ENCODE peak calls at places on chromosomes 16 and 17, in seven cellular contexts. F is A549, R is K562, P is HCT116, H is Panc1, N is GM23338, C is SK-N-SH. X is an unnamed sample.

GRCh38 chr16:27238016-27238587 is 30.5 kb downstream of the NSMCE1 start:
- DNase-seq in F (no peak), R (peak), P (no peak), H (no peak), N (no peak), C (no peak), X (no peak)

GRCh38 chr16:17331071-17331521 is 139.7 kb downstream of the XYLT1 start:
- DNase-seq in F (no peak), R (no peak), P (no peak), H (no peak), N (no peak), C (no peak), X (no peak)

GRCh38 chr17:54157542-54157941 is 334.8 kb downstream of the KIF2B start:
- DNase-seq in F (no peak), R (no peak), P (no peak), H (no peak), N (no peak), C (no peak), X (no peak)

GRCh38 chr17:4465786-4466185 is 32.0 kb downstream of the SPNS3 start:
- DNase-seq in F (no peak), R (no peak), P (no peak), H (no peak), N (no peak), C (no peak), X (no peak)

GRCh38 chr16:67190041-67190440 is at the start of gene EXOC3L1:
- DNase-seq in F (no peak), R (no peak), P (no peak), H (no peak), N (peak), C (no peak), X (no peak)

GRCh38 chr17:27825459-27825858 is 25.1 kb upstream of the NOS2 start:
- DNase-seq in F (no peak), R (no peak), P (no peak), H (no peak), N (no peak), C (no peak), X (no peak)

GRCh38 chr17:73099504-73099903 is 7.0 kb upstream of the SLC39A11 start:
- DNase-seq in F (no peak), R (peak), P (no peak), H (no peak), N (no peak), C (no peak), X (no peak)

GRCh38 chr17:75679706-75680201 is 12.6 kb downstream of the SAP30BP start:
- DNase-seq in F (peak), R (no peak), P (no peak), H (no peak), N (no peak), C (no peak), X (no peak)

GRCh38 chr17:43530303-43531081 is 15.6 kb downstream of the ETV4 start:
- DNase-seq in F (no peak), R (peak), P (peak), H (no peak), N (peak), C (no peak), X (no peak)

GRCh38 chr17:48915459-48916282 is 7.5 kb downstream of the UBE2Z start:
- DNase-seq in F (peak), R (no peak), P (no peak), H (no peak), N (no peak), C (no peak), X (no peak)

GRCh38 chr16:78060295-78060694 is 37.9 kb downstream of the CLEC3A start:
- DNase-seq in F (no peak), R (peak), P (no peak), H (no peak), N (no peak), C (no peak), X (no peak)

GRCh38 chr16:81198635-81199034 is 39.9 kb upstream of the BCO1 start:
- DNase-seq in F (peak), R (peak), P (no peak), H (no peak), N (no peak), C (no peak), X (no peak)

GRCh38 chr17:64777413-64778101 is 115.5 kb upstream of the SMURF2 start:
- DNase-seq in F (no peak), R (no peak), P (no peak), H (no peak), N (peak), C (peak), X (peak)
- H3K4me3 ChIP-seq in F (no peak), R (no peak), P (no peak), H (no peak), N (peak), C (no peak), X (peak)

DNA sequence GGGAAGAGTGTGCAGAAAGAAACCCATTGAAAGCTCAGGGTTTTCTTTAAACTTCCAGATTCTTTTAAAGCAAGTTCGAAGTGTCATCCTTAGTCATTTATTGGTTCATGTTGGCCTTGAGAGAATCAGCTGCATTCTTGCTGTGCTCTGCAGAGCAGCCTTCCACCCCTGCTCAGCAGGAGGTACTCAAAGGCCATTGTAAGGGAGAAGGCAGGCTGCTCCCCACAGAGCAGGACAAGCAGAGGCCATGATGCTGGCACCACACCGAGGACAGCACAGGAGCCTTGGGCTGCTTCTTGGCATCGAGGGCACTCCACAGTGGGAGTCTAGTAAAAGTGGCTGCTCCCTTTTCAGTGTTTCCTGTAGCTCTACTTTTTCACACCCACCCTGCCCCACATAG is 29.6 kb downstream of the NMT1 start:
- DNase-seq in F (peak), R (no peak), P (no peak), H (no peak), N (no peak), C (no peak), X (no peak)
- TF ChIP-seq REST in F (no peak), R (no peak), P (no peak), H (no peak), N (no peak), C (no peak), X (no peak)

GRCh38 chr16:72561-73537 is at the start of gene RHBDF1:
- DNase-seq in F (peak), R (peak), P (no peak), H (no peak), N (peak), C (peak), X (no peak)

GRCh38 chr16:69181-69580 is 3.2 kb downstream of the RHBDF1 start:
- DNase-seq in F (no peak), R (no peak), P (no peak), H (no peak), N (no peak), C (no peak), X (no peak)

GRCh38 chr16:74025-74424 is 1.6 kb upstream of the RHBDF1 start:
- DNase-seq in F (no peak), R (no peak), P (no peak), H (no peak), N (no peak), C (no peak), X (no peak)

GRCh38 chr16:71540-72341 is 690 bp downstream of the RHBDF1 start:
- DNase-seq in F (peak), R (peak), P (peak), H (no peak), N (peak), C (peak), X (no peak)

DNA sequence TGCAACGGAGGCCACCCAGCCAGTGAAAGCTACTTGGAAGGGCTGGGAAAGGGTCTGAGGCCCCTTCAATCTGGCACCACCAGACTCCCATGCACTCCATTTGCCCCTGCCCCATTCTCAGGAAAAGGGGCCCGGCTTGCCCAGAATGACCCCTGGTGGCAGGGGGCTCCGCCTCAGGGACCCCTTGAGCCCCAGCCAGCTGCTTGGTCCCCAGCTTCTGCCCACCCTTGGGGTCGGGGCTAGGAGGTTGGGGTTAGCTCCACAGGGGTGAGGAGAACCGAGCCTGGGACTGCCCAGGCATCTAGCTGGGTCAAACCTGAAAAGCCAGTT is 1.3 kb downstream of the RHBDF1 start:
- DNase-seq in F (no peak), R (no peak), P (no peak), H (no peak), N (no peak), C (no peak), X (no peak)
- H3K4me3 ChIP-seq in F (peak), R (no peak), P (peak), H (peak), N (peak), C (peak), X (no peak)

GRCh38 chr17:12548558-12548957 is 117.1 kb upstream of the MYOCD start:
- DNase-seq in F (no peak), R (no peak), P (no peak), H (no peak), N (no peak), C (no peak), X (no peak)

GRCh38 chr17:12549499-12549901 is 116.2 kb upstream of the MYOCD start:
- DNase-seq in F (no peak), R (no peak), P (no peak), H (no peak), N (no peak), C (no peak), X (no peak)

GRCh38 chr17:12546983-12547382 is 118.7 kb upstream of the MYOCD start:
- DNase-seq in F (no peak), R (no peak), P (no peak), H (no peak), N (no peak), C (no peak), X (no peak)

GRCh38 chr17:12547829-12548228 is 117.9 kb upstream of the MYOCD start:
- DNase-seq in F (no peak), R (no peak), P (no peak), H (no peak), N (no peak), C (no peak), X (no peak)

GRCh38 chr17:12545877-12546513 is 119.7 kb upstream of the MYOCD start:
- DNase-seq in F (peak), R (peak), P (peak), H (peak), N (peak), C (peak), X (peak)
- TF ChIP-seq REST in F (no peak), R (no peak), P (no peak), H (no peak), N (no peak), C (no peak), X (no peak)

GRCh38 chr17:7538891-7539290 is 10.0 kb upstream of the TNFSF12 start:
- DNase-seq in F (no peak), R (no peak), P (no peak), H (no peak), N (no peak), C (no peak), X (no peak)
- H3K4me3 ChIP-seq in F (no peak), R (no peak), P (no peak), H (no peak), N (no peak), C (no peak), X (no peak)

GRCh38 chr17:66675273-66675990 is 159.5 kb upstream of the CACNG5 start:
- DNase-seq in F (no peak), R (no peak), P (no peak), H (no peak), N (peak), C (no peak), X (no peak)

GRCh38 chr17:66677201-66677981 is 157.5 kb upstream of the CACNG5 start:
- DNase-seq in F (no peak), R (no peak), P (no peak), H (no peak), N (no peak), C (no peak), X (no peak)

GRCh38 chr17:66678061-66678460 is 156.9 kb upstream of the CACNG5 start:
- DNase-seq in F (no peak), R (no peak), P (no peak), H (no peak), N (no peak), C (no peak), X (no peak)

GRCh38 chr17:66676421-66676820 is 158.5 kb upstream of the CACNG5 start:
- DNase-seq in F (peak), R (no peak), P (peak), H (no peak), N (no peak), C (no peak), X (no peak)

GRCh38 chr17:66675991-66676371 is 158.9 kb upstream of the CACNG5 start:
- DNase-seq in F (no peak), R (no peak), P (no peak), H (no peak), N (peak), C (no peak), X (no peak)
- TF ChIP-seq REST in F (no peak), R (no peak), P (no peak), H (no peak), N (no peak), C (no peak), X (no peak)

GRCh38 chr16:68446941-68447675 is 1.2 kb downstream of the SMPD3 start:
- DNase-seq in F (no peak), R (no peak), P (no peak), H (no peak), N (peak), C (peak), X (no peak)
- H3K4me3 ChIP-seq in F (no peak), R (no peak), P (no peak), H (peak), N (peak), C (peak), X (no peak)

GRCh38 chr17:45904886-45905285 is 10.5 kb downstream of the MAPT start:
- DNase-seq in F (no peak), R (no peak), P (no peak), H (no peak), N (peak), C (no peak), X (no peak)
- TF ChIP-seq REST in F (no peak), R (no peak), P (no peak), H (no peak), N (no peak), C (no peak), X (no peak)

DNA sequence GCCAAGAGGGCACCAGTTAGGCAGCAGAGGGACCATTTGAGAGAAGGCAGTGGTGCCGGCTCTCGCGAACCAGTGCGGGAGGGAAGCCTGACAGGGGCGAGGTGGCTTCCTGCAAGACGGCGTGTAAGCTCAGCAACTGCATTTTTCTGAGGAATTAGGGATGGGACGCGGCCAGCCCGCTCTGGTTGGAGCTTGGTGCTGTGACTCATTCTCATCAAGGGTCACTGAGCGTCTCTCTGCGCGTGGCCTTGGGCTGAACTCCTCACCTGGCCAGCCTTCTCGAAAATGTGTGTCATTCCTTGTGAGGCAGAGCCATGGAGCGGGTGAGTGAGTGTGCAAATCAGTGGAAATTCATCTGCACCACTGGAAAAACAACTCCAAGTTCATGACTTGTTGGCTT is 52.8 kb downstream of the NTN1 start:
- DNase-seq in F (no peak), R (no peak), P (peak), H (no peak), N (no peak), C (no peak), X (no peak)
- H3K4me3 ChIP-seq in F (no peak), R (no peak), P (no peak), H (no peak), N (no peak), C (no peak), X (no peak)

GRCh38 chr17:64074704-64075484 is 54.5 kb upstream of the ICAM2 start:
- DNase-seq in F (peak), R (no peak), P (no peak), H (no peak), N (no peak), C (no peak), X (peak)
- TF ChIP-seq REST in F (no peak), R (no peak), P (no peak), H (no peak), N (no peak), C (no peak), X (no peak)